ENCODE peak calls at places on chromosome X, in six cellular contexts. R is IMR-90, D is K562, W is right lobe of liver, O is heart left ventricle, Q is uterus. F is an unnamed sample. For H3K27me3, the result is how much of the 10 kb centered on the place peaks cover.

GRCh38 chrX:12973561-12974216 is 1.2 kb upstream of the TMSB4X start:
- DNase-seq in R (no peak), D (no peak), W (peak), O (no peak), Q (no peak), F (no peak)

GRCh38 chrX:72395252-72395651 is 89.5 kb upstream of the CITED1 start:
- DNase-seq in R (no peak), D (no peak), W (no peak), O (no peak), Q (no peak), F (no peak)

GRCh38 chrX:42855262-42855661 is 77.3 kb upstream of the PPP1R2C start:
- DNase-seq in R (no peak), D (no peak), W (no peak), O (no peak), Q (no peak), F (no peak)

GRCh38 chrX:125094901-125095300 is 224.8 kb upstream of the TEX13C start:
- DNase-seq in R (no peak), D (no peak), W (no peak), O (no peak), Q (no peak), F (no peak)

GRCh38 chrX:104568304-104568915 is 2.4 kb downstream of the IL1RAPL2 start:
- DNase-seq in R (no peak), D (no peak), W (no peak), O (no peak), Q (no peak), F (no peak)

GRCh38 chrX:151631822-151632221 is 63.4 kb upstream of the PRRG3 start:
- DNase-seq in R (no peak), D (no peak), W (no peak), O (no peak), Q (no peak), F (no peak)

GRCh38 chrX:17537652-17538301 is 162.8 kb downstream of the NHS start:
- DNase-seq in R (no peak), D (no peak), W (no peak), O (no peak), Q (no peak), F (no peak)

GRCh38 chrX:11409957-11410356 is 116.7 kb downstream of the AMELX start:
- DNase-seq in R (no peak), D (no peak), W (no peak), O (no peak), Q (no peak), F (no peak)

GRCh38 chrX:119757979-119758681 is at the start of gene SOWAHD:
- DNase-seq in R (no peak), D (peak), W (peak), O (peak), Q (peak), F (no peak)

GRCh38 chrX:57445046-57445445 is 146.8 kb upstream of the ZXDB start:
- DNase-seq in R (no peak), D (no peak), W (no peak), O (no peak), Q (no peak), F (no peak)

GRCh38 chrX:10841579-10841978 is 221.2 kb upstream of the MID1 start:
- DNase-seq in R (peak), D (peak), W (no peak), O (no peak), Q (no peak), F (no peak)

GRCh38 chrX:65920620-65921019 is 119.3 kb downstream of the VSIG4 start:
- DNase-seq in R (no peak), D (no peak), W (no peak), O (no peak), Q (no peak), F (no peak)

GRCh38 chrX:107676559-107677378 is 48.5 kb downstream of the PRPS1 start:
- DNase-seq in R (peak), D (peak), W (peak), O (peak), Q (peak), F (peak)

GRCh38 chrX:30141966-30142365 is 73.4 kb upstream of the MAGEB2 start:
- DNase-seq in R (peak), D (peak), W (no peak), O (no peak), Q (no peak), F (no peak)

GRCh38 chrX:50202539-50202938 is 1.7 kb upstream of the AKAP4 start:
- DNase-seq in R (no peak), D (no peak), W (no peak), O (no peak), Q (no peak), F (no peak)

GRCh38 chrX:129139837-129140679 is 383.2 kb downstream of the SMARCA1 start:
- DNase-seq in R (no peak), D (no peak), W (no peak), O (no peak), Q (no peak), F (no peak)

GRCh38 chrX:1281511-1281910 is 12.9 kb downstream of the CSF2RA start:
- DNase-seq in R (peak), D (no peak), W (no peak), O (no peak), Q (no peak), F (no peak)

GRCh38 chrX:38803286-38803608 is 2.0 kb downstream of the MID1IP1 start:
- DNase-seq in R (no peak), D (no peak), W (no peak), O (no peak), Q (no peak), F (no peak)

GRCh38 chrX:38798956-38799355 is 2.3 kb upstream of the MID1IP1 start:
- DNase-seq in R (peak), D (no peak), W (no peak), O (no peak), Q (no peak), F (no peak)

GRCh38 chrX:38803609-38804480 is 2.6 kb downstream of the MID1IP1 start:
- DNase-seq in R (peak), D (peak), W (peak), O (peak), Q (peak), F (peak)

GRCh38 chrX:38799995-38800394 is 1.3 kb upstream of the MID1IP1 start:
- DNase-seq in R (no peak), D (no peak), W (no peak), O (no peak), Q (no peak), F (no peak)

GRCh38 chrX:38800981-38801845 is at the start of gene MID1IP1:
- DNase-seq in R (peak), D (peak), W (peak), O (peak), Q (peak), F (peak)
- TF ChIP-seq POLR2A in R (peak), D (peak), W (peak), O (peak), Q (peak), F (no peak)

GRCh38 chrX:68898661-68899060 is 69.8 kb downstream of the EFNB1 start:
- DNase-seq in R (no peak), D (no peak), W (no peak), O (no peak), Q (no peak), F (no peak)
- H3K27me3 ChIP-seq in R (under half), D (under half), W (under half), O (under half), Q (under half), F (under half)

GRCh38 chrX:153794897-153795816 is 689 bp downstream of the SSR4 start:
- DNase-seq in R (no peak), D (no peak), W (no peak), O (no peak), Q (no peak), F (no peak)

GRCh38 chrX:153792368-153792767 is 1.8 kb downstream of the IDH3G start:
- DNase-seq in R (no peak), D (no peak), W (no peak), O (no peak), Q (no peak), F (no peak)

GRCh38 chrX:153791104-153791852 is 2.9 kb downstream of the IDH3G start:
- DNase-seq in R (no peak), D (peak), W (no peak), O (no peak), Q (no peak), F (no peak)

GRCh38 chrX:153793291-153793690 is 884 bp downstream of the IDH3G start:
- DNase-seq in R (no peak), D (no peak), W (no peak), O (no peak), Q (no peak), F (no peak)

GRCh38 chrX:153794018-153794896 is at the start of the genes IDH3G and SSR4:
- DNase-seq in R (peak), D (peak), W (peak), O (peak), Q (peak), F (peak)
- TF ChIP-seq CTCF in R (peak), D (peak), W (peak), O (peak), Q (peak), F (no peak)

GRCh38 chrX:41351923-41352322 is 18.0 kb downstream of the DDX3X start:
- DNase-seq in R (peak), D (no peak), W (no peak), O (no peak), Q (no peak), F (no peak)

GRCh38 chrX:41352329-41352801 is 18.4 kb downstream of the DDX3X start:
- DNase-seq in R (no peak), D (no peak), W (no peak), O (no peak), Q (no peak), F (no peak)

GRCh38 chrX:41348551-41348950 is 14.6 kb downstream of the DDX3X start:
- DNase-seq in R (no peak), D (no peak), W (no peak), O (no peak), Q (no peak), F (no peak)

GRCh38 chrX:41350976-41351569 is 17.1 kb downstream of the DDX3X start:
- DNase-seq in R (peak), D (no peak), W (no peak), O (no peak), Q (no peak), F (no peak)

DNA sequence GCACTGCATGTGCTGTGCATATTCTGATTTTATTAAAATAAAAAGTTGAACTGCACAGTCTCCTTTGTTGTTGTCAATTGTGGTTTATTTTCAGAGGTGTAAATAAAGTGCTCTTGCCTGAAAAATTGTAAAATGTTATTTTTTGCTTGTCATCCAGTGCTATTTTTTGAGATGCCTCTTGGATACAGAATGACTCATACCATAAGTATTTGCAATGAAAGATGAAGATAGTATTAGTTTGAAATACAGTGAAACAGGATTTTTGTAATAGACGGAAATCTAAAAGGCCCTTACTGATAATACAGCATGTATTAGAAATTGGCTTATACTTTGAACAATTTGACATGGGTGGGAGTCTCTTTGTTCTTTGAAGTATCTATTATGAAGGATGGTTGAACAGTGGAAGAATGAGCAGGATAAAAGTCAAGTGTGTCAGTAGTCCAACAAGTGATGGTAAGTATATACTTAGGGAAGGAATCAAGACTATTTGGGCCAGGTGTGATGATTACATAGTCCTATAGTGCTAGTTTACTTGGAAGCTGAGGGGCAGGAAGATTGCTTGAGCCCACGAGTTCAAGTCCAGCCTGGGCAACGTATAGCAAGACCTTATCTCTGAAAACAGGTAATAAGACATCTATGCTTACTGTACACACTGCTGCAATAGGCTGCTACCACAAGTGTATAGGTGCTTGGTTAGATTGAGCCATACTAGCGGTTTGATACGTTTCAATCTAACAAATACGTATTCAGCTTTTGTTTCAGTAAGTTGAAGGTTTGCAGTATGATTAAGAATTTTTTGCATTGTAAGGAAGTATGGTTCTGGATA is 16.4 kb downstream of the DDX3X start:
- DNase-seq in R (peak), D (no peak), W (no peak), O (no peak), Q (no peak), F (no peak)
- TF ChIP-seq POLR2A in R (peak), D (peak), W (no peak), O (no peak), Q (no peak), F (no peak)

DNA sequence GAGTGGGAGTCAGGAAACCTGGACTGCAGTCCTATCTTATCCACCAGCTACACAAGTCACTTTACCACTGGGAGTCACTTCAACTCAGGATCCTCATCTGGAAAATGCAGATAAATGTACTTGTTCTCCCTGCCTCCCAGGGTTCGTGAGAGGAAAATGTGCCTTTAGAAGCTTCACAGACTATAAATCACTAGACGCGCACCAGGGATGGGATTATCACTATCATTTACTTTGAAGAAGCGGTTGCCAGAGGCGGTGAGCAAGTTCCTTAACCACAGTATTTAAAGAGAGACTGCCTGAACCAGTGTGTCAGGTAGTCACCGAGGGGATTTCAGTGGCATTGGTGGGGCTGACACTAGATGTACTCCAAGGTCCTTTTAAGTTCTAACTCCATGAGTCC is 219.5 kb downstream of the HS6ST2 start:
- DNase-seq in R (no peak), D (no peak), W (no peak), O (no peak), Q (no peak), F (no peak)
- H3K27me3 ChIP-seq in R (under half), D (under half), W (under half), O (under half), Q (under half), F (under half)